ENCODE peak calls at places on chromosomes 4 and X, in five cellular contexts. Q, F, E, S and D are unnamed samples.

GRCh38 chr4:48538358-48538757 is 48.3 kb downstream of the ZAR1 start:
- DNase-seq in Q (no peak), F (no peak), E (no peak), S (no peak), D (no peak)

GRCh38 chr4:158168606-158169005 is 4.2 kb downstream of the GASK1B start:
- DNase-seq in Q (peak; percentile 20), F (no peak), E (no peak), S (no peak), D (no peak)

GRCh38 chr4:23237771-23238170 is 545.0 kb downstream of the GBA3 start:
- DNase-seq in Q (no peak), F (no peak), E (no peak), S (no peak), D (no peak)

GRCh38 chrX:130887392-130887791 is 15.6 kb downstream of the ENOX2 start:
- DNase-seq in Q (no peak), F (no peak), E (no peak), S (no peak), D (no peak)

GRCh38 chr4:633976-634598 is 8.7 kb downstream of the PDE6B start:
- DNase-seq in Q (no peak), F (peak; percentile 40), E (no peak), S (no peak), D (no peak)

GRCh38 chrX:53594354-53594753 is 92.2 kb downstream of the HUWE1 start:
- DNase-seq in Q (no peak), F (no peak), E (no peak), S (no peak), D (no peak)

GRCh38 chr4:110487873-110488272 is 11.9 kb downstream of the ENPEP start:
- DNase-seq in Q (no peak), F (no peak), E (no peak), S (no peak), D (no peak)

GRCh38 chrX:32842053-32842452 is 369.3 kb downstream of the DMD start:
- DNase-seq in Q (no peak), F (no peak), E (no peak), S (no peak), D (no peak)

GRCh38 chr4:13521047-13521446 is 23.3 kb downstream of the NKX3-2 start:
- DNase-seq in Q (no peak), F (no peak), E (no peak), S (no peak), D (no peak)

GRCh38 chr4:137794779-137795178 is 262.5 kb upstream of the PCDH18 start:
- DNase-seq in Q (peak; percentile 1), F (no peak), E (no peak), S (no peak), D (no peak)

GRCh38 chr4:8864912-8865680 is 6.5 kb downstream of the HMX1 start:
- DNase-seq in Q (no peak), F (no peak), E (no peak), S (no peak), D (no peak)

DNA sequence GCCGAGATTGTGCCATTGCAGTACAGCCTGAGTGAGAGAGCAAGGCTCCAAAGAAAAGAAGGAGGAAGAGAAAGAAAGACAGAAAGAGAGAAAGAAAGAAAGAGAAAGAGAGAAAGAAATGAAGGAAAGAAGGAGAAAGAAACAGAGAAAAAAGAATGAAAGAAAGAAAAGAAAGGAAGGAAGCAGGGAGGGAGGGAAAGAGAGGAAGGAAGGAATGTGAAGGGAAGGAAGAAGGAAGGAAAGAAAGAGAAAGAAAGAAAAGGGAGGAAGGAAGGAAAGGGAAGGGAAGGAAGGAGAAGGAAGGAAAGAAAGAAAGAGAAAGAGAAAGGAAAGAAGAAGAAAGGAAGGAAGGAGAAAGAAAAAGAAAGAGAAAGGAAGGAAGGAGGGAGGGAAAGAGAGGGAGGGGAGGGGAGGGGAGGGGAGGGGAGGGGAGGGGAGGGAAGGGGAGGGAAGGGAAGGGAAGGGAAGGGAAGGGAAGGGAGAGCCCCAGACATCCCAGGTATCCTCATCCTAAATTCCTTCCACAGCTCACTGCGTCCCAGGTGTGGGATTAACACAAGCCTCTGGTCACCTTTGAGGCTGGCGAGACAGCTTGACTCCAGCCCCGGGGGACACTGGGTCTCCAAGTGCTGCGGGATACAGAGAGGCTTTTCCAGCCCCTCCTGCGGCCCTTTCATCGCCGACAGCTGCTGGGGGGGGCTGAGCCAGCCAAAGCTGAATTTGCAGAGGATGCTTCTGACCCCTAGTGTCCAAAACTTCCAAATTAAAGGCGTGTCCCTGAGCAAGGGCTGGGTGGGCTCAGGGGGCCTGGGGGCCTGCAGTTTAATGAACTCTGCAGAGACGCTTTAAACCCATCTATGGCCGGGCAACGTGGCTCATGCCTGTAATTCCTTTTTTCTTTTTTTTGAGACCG is 24.2 kb upstream of the CSF2RA start:
- DNase-seq in Q (no peak), F (no peak), E (no peak), S (no peak), D (no peak)
- H3K27ac ChIP-seq in Q (no peak overlapping the region), F (no peak overlapping the region), E (no peak overlapping the region), S (no peak overlapping the region), D (no peak overlapping the region)

DNA sequence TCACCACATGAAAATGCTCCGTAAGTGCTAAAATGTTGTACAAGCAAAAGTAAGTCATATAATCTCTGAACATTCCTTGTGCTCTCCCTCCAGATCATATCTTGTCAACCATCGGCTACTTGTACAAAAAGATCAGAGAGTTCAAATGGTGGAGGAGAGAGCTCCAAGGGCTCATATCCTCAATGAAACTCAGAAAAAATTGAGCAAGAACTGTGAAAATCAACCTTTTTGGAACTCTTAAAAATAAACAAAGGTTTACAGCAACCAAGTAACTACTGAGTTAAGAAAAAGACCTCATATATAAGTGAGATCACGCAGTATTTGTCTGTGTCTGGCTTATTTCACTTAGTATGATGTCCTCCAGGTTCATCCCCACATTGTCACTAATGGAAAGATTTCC is 63.2 kb downstream of the TEX13C start:
- DNase-seq in Q (no peak), F (no peak), E (no peak), S (no peak), D (no peak)
- H3K27me3 ChIP-seq in Q (no peaks in the 10 kb centered on the region), F (no peaks in the 10 kb centered on the region), E (no peaks in the 10 kb centered on the region), S (no peaks in the 10 kb centered on the region), D (no peaks in the 10 kb centered on the region)

DNA sequence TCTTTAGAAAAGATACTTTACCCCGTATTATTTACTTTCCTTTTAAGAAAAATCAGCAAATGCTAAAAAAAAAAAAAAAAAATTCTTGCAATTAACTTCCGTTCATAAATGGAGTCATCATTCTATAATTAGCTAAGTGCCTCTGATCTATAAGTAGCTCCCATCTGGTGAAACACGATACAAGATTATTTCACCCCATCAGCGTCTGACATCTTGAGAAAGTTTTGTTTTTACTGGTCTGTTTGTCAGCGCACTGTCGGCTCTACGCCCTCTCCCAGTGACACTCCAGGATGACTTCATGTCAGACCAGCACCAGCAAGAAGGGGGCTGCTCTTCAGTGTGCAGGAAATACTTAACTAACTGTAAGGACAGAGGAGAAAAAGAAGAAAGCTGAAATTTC is 108.3 kb downstream of the AFAP1 start:
- DNase-seq in Q (no peak), F (no peak), E (peak; percentile 26), S (no peak), D (peak; percentile 23)
- H3K27ac ChIP-seq in Q (no peak overlapping the region), F (peak overlapping the region; percentile 12), E (peak overlapping the region; percentile 68), S (no peak overlapping the region), D (peak overlapping the region; percentile 43)

GRCh38 chr4:118787844-118788380 is 48.0 kb downstream of the SEC24D start:
- DNase-seq in Q (no peak), F (no peak), E (no peak), S (no peak), D (no peak)
- H3K27me3 ChIP-seq in Q (no peaks in the 10 kb centered on the region), F (no peaks in the 10 kb centered on the region), E (no peaks in the 10 kb centered on the region), S (no peaks in the 10 kb centered on the region), D (no peaks in the 10 kb centered on the region)